ENCODE peak calls at places on chromosome 9, in seven cellular contexts. H is activated CD8-positive, alpha-beta T cell treated with anti-CD3 and anti-CD28 coated beads for 36 hours; N is heart left ventricle; S is B cell; V is A549; P is GM10248; R is kidney. T is an unnamed sample.

GRCh38 chr9:123784513-123784912 is 145.4 kb downstream of the DENND1A start:
- DNase-seq in S (no peak), H (no peak), P (no peak), N (no peak), V (no peak), R (no peak), T (no peak)

GRCh38 chr9:37974506-37975173 is 70.7 kb upstream of the SLC25A51 start:
- DNase-seq in R (peak), P (no peak), N (no peak), V (no peak), H (no peak), S (no peak), T (peak)

GRCh38 chr9:131589993-131590392 is 44.7 kb downstream of the PRRT1B start:
- DNase-seq in P (no peak), R (no peak), V (no peak), N (no peak), H (no peak), S (no peak), T (no peak)

GRCh38 chr9:35675732-35676392 is 2.1 kb downstream of the CA9 start:
- DNase-seq in R (peak), S (peak), N (no peak), H (peak), V (no peak), P (peak), T (no peak)

GRCh38 chr9:122065923-122066629 is 27.0 kb downstream of the TTLL11 start:
- DNase-seq in P (no peak), V (no peak), R (no peak), N (no peak), S (no peak), H (no peak), T (no peak)

GRCh38 chr9:120807607-120808379 is 14.6 kb upstream of the FBXW2 start:
- DNase-seq in N (no peak), H (no peak), S (no peak), R (no peak), V (no peak), P (no peak), T (no peak)

GRCh38 chr9:93669958-93670207 is 93.5 kb downstream of the PHF2 start:
- DNase-seq in S (no peak), N (no peak), H (no peak), V (no peak), R (no peak), P (no peak), T (no peak)

GRCh38 chr9:19969721-19970120 is 180.9 kb upstream of the SLC24A2 start:
- DNase-seq in P (no peak), H (no peak), R (no peak), N (no peak), V (no peak), S (no peak), T (no peak)

GRCh38 chr9:135083831-135084230 is 3.6 kb upstream of the OLFM1 start:
- DNase-seq in S (no peak), N (no peak), P (no peak), V (no peak), H (no peak), R (peak), T (peak)

GRCh38 chr9:2741441-2742158 is 24.3 kb downstream of the KCNV2 start:
- DNase-seq in H (no peak), R (no peak), V (no peak), P (no peak), S (no peak), N (no peak), T (no peak)

GRCh38 chr9:137227057-137227852 is at the start of gene RNF224:
- DNase-seq in R (peak), P (peak), V (peak), H (peak), S (peak), N (peak), T (no peak)

GRCh38 chr9:86968258-86968920 is 21.1 kb upstream of the GAS1 start:
- DNase-seq in V (no peak), H (no peak), S (no peak), R (no peak), P (no peak), N (no peak), T (no peak)

GRCh38 chr9:133117271-133118178 is 3.5 kb downstream of the RALGDS start:
- DNase-seq in H (no peak), S (no peak), P (no peak), N (peak), R (peak), V (no peak), T (no peak)

GRCh38 chr9:133163559-133164208 is at the start of gene GBGT1:
- DNase-seq in N (peak), S (peak), R (peak), V (no peak), P (peak), H (peak), T (peak)

GRCh38 chr9:121819511-121820231 is 168.2 kb downstream of the DAB2IP start:
- DNase-seq in R (no peak), P (no peak), S (no peak), V (no peak), H (no peak), N (no peak), T (no peak)

GRCh38 chr9:108865037-108865436 is 3.0 kb downstream of the ACTL7A start:
- DNase-seq in R (no peak), N (no peak), H (no peak), S (no peak), V (no peak), P (no peak), T (no peak)

GRCh38 chr9:17832812-17833211 is 253.9 kb downstream of the SH3GL2 start:
- DNase-seq in S (no peak), V (no peak), P (no peak), H (no peak), R (no peak), N (no peak), T (no peak)

GRCh38 chr9:81804306-81804705 is 115.0 kb upstream of the TLE1 start:
- DNase-seq in N (no peak), H (no peak), P (no peak), V (no peak), R (no peak), S (no peak), T (no peak)

GRCh38 chr9:108743426-108743825 is 112.4 kb downstream of the ACTL7B start:
- DNase-seq in V (no peak), N (no peak), P (no peak), H (no peak), R (no peak), S (no peak), T (no peak)

GRCh38 chr9:131398204-131398603 is 4.3 kb downstream of the PRRC2B start:
- DNase-seq in S (peak), V (no peak), H (peak), N (peak), R (no peak), P (no peak), T (no peak)

DNA sequence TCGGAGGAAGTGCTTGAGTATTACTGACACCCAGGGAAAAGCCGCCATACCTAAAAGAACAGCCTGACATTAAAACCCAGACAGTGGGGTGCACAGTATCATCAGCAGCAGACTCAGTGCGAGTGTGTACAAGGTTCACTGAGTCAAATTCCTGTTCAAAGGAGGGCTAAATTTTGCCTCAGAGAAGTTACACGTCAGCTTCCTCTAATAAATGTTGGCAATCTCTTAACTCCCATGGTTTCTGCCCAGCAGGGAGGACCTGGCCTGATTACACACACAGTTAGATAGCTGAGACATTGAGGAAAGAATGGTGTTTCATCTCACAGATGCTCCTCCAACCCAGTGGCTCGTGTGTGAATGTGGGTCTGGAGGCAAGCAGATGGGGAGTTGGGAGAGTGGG is 38.2 kb downstream of the NIPSNAP3B start:
- DNase-seq in P (no peak), V (no peak), S (no peak), R (no peak), N (no peak), H (no peak), T (no peak)
- TF ChIP-seq CTCF in P (no peak), V (no peak), S (no peak), R (no peak), N (no peak), H (no peak), T (no peak)

DNA sequence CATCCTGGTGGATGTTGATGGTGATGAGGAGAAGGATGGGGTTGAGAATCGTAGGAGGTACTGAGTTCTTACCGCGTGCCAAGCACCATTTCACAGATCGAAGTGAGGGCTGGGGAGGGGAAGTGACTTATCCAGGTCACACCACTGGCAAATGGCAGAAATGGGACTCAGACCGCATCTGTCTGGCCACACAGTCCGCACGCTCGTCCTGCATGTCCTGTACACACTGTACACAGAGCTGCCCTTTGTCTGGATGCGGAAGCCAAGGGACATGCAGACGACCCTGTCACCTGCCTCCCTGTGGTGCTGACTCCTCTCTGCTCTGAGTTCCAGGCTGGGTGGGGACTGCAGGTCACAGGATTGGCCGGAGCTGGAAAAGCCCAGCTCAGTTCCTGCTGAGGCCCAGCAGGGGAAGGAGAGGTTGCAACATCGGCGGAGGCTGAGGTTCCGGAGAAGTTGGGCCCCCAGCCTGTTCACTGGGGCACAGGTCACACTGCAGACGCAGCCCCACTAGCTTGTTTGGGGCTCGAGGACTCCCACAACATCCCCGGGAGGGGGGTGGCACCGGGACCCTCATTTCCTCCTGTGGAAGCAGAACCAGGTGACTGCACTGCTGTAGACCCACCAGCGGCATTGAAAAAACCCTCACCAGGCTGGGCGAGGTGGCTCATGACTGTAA is 165.8 kb upstream of the IER5L start:
- DNase-seq in V (peak), R (no peak), N (peak), S (no peak), H (no peak), P (no peak), T (no peak)
- TF ChIP-seq CTCF in V (no peak), R (no peak), N (no peak), S (no peak), H (no peak), P (no peak), T (no peak)

GRCh38 chr9:4225291-4226119 is 74.4 kb downstream of the GLIS3 start:
- DNase-seq in H (no peak), R (no peak), V (peak), S (no peak), P (no peak), N (no peak), T (no peak)
- TF ChIP-seq CTCF in H (no peak), R (no peak), V (peak), S (no peak), P (no peak), N (no peak), T (peak)

GRCh38 chr9:111828193-111828592 is 33.5 kb upstream of the SHOC1 start:
- DNase-seq in N (no peak), R (no peak), V (peak), P (no peak), S (peak), H (no peak), T (no peak)
- TF ChIP-seq CTCF in N (peak), R (no peak), V (no peak), P (peak), S (peak), H (peak), T (peak)